ENCODE peak calls at places on chromosomes 11 and 22, in ten cellular contexts. F, P, X, D, Q, C, K, U, E and L are unnamed samples.

GRCh38 chr22:39431821-39432251 is 25.0 kb upstream of the MGAT3 start:
- DNase-seq in F (no peak), P (no peak), X (no peak), D (no peak), Q (peak; percentile 36), C (no peak), K (no peak), U (peak; percentile 53), E (peak; percentile 85), L (peak; percentile 79)

GRCh38 chr11:69912161-69912910 is 93.1 kb upstream of the FGF3 start:
- DNase-seq in F (no peak), P (peak; percentile 48), X (peak; percentile 15), D (no peak), Q (no peak), C (no peak), K (no peak), U (no peak), E (peak; percentile 68), L (peak; percentile 24)

GRCh38 chr11:86641537-86642270 is 30.7 kb downstream of the ME3 start:
- DNase-seq in F (no peak), P (no peak), X (no peak), D (no peak), Q (no peak), C (no peak), K (no peak), U (no peak), E (no peak), L (no peak)

GRCh38 chr11:78660451-78660850 is 85.8 kb upstream of the NARS2 start:
- DNase-seq in F (no peak), P (no peak), X (no peak), D (no peak), Q (no peak), C (no peak), K (no peak), U (no peak), E (no peak), L (no peak)

GRCh38 chr11:91248199-91248807 is 976.3 kb upstream of the FAT3 start:
- DNase-seq in F (no peak), P (no peak), X (no peak), D (no peak), Q (no peak), C (peak; percentile 45), K (no peak), U (no peak), E (no peak), L (peak; percentile 28)

GRCh38 chr11:78200553-78200952 is 11.8 kb downstream of the USP35 start:
- DNase-seq in F (no peak), P (no peak), X (no peak), D (no peak), Q (no peak), C (no peak), K (no peak), U (no peak), E (no peak), L (no peak)

GRCh38 chr11:69178819-69179482 is 23.2 kb downstream of the SMIM38 start:
- DNase-seq in F (no peak), P (no peak), X (no peak), D (no peak), Q (no peak), C (no peak), K (no peak), U (no peak), E (no peak), L (no peak)

GRCh38 chr11:2213384-2213842 is 41.8 kb upstream of the TH start:
- DNase-seq in F (no peak), P (peak; percentile 43), X (peak; percentile 13), D (peak; percentile 21), Q (no peak), C (no peak), K (peak; percentile 30), U (no peak), E (peak; percentile 54), L (no peak)

GRCh38 chr11:2775626-2776350 is 76.0 kb upstream of the KCNQ1OT1 start:
- DNase-seq in F (no peak), P (peak; percentile 33), X (no peak), D (peak; percentile 16), Q (no peak), C (no peak), K (no peak), U (no peak), E (peak; percentile 71), L (peak; percentile 16)

GRCh38 chr11:74276581-74276980 is 34.9 kb downstream of the P4HA3 start:
- DNase-seq in F (no peak), P (no peak), X (no peak), D (no peak), Q (no peak), C (no peak), K (no peak), U (no peak), E (no peak), L (no peak)

DNA sequence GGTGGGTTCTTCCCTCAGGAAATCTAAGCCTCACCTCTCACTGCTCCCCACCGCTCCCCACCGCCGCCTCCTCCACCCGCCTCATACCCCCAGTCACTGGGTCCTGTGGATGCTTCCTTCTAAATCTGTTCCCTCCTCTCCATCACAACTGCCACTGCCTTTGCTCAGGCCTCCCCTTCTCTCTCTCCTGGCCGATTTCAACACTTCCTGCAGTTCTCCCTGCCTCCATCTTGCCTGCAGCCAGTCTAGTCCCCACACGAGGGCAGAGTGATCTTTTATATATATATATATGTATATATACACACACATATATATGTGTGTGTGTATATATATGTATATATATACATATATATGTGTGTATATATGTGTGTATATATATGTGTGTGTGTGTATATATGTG is 27.8 kb downstream of the CREB3L1 start:
- DNase-seq in F (no peak), P (no peak), X (no peak), D (no peak), Q (no peak), C (peak; percentile 37), K (peak; percentile 50), U (no peak), E (no peak), L (no peak)
- TF ChIP-seq CTCF in F (no peak), P (no peak), X (no peak), D (no peak), Q (no peak), C (peak; percentile 21), K (no peak), U (no peak), E (no peak), L (no peak)

GRCh38 chr11:58807358-58807757 is 37.1 kb downstream of the GLYATL2 start:
- DNase-seq in F (no peak), P (no peak), X (no peak), D (no peak), Q (no peak), C (no peak), K (no peak), U (no peak), E (no peak), L (no peak)

GRCh38 chr11:58805065-58805464 is 39.4 kb downstream of the GLYATL2 start:
- DNase-seq in F (no peak), P (no peak), X (no peak), D (no peak), Q (no peak), C (no peak), K (no peak), U (no peak), E (no peak), L (no peak)

GRCh38 chr11:58796333-58797049 is 48.0 kb downstream of the GLYATL2 start:
- DNase-seq in F (no peak), P (peak; percentile 83), X (no peak), D (no peak), Q (no peak), C (no peak), K (no peak), U (no peak), E (no peak), L (no peak)

GRCh38 chr11:58801302-58801701 is 43.2 kb downstream of the GLYATL2 start:
- DNase-seq in F (no peak), P (no peak), X (no peak), D (no peak), Q (no peak), C (no peak), K (no peak), U (no peak), E (no peak), L (no peak)

DNA sequence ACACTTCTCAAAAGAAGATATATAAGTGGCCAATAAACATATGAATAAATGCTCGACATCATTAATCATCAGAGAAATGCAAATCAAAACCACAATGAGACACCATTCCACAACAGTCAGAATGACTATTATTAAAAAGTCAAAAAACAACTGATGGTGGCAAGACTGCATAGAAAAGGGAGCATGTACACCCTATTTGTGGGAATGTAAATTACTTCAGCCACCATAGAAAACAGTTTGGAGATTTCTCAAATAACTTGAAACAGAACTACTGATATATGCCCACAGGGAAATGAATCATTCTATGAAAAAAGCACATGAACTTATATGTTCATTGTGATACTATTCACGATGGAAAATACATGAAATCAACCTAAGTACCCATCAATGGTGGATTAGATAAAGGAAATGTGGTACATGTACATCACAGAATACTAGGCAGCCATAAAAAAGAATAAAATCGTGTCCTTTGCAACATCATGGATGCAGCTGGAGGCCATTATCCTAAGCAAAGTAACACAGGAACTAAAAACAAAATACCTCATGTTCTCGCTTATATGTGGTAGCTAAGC is 42.4 kb downstream of the GLYATL2 start:
- DNase-seq in F (no peak), P (no peak), X (no peak), D (no peak), Q (no peak), C (no peak), K (no peak), U (no peak), E (no peak), L (no peak)
- H3K27ac ChIP-seq in F (no peak overlapping the region), P (no peak overlapping the region), X (no peak overlapping the region), D (no peak overlapping the region), Q (no peak overlapping the region), C (no peak overlapping the region), K (no peak overlapping the region), U (no peak overlapping the region), E (no peak overlapping the region), L (no peak overlapping the region)

GRCh38 chr11:130827697-130828377 is 88.4 kb downstream of the SNX19 start:
- DNase-seq in F (no peak), P (no peak), X (peak; percentile 34), D (no peak), Q (peak; percentile 20), C (no peak), K (peak; percentile 53), U (peak; percentile 63), E (peak; percentile 87), L (peak; percentile 63)
- TF ChIP-seq CTCF in F (no peak), P (no peak), X (peak; percentile 14), D (no peak), Q (peak; percentile 20), C (no peak), K (peak; percentile 72), U (peak; percentile 45), E (peak; percentile 56), L (peak; percentile 26)

DNA sequence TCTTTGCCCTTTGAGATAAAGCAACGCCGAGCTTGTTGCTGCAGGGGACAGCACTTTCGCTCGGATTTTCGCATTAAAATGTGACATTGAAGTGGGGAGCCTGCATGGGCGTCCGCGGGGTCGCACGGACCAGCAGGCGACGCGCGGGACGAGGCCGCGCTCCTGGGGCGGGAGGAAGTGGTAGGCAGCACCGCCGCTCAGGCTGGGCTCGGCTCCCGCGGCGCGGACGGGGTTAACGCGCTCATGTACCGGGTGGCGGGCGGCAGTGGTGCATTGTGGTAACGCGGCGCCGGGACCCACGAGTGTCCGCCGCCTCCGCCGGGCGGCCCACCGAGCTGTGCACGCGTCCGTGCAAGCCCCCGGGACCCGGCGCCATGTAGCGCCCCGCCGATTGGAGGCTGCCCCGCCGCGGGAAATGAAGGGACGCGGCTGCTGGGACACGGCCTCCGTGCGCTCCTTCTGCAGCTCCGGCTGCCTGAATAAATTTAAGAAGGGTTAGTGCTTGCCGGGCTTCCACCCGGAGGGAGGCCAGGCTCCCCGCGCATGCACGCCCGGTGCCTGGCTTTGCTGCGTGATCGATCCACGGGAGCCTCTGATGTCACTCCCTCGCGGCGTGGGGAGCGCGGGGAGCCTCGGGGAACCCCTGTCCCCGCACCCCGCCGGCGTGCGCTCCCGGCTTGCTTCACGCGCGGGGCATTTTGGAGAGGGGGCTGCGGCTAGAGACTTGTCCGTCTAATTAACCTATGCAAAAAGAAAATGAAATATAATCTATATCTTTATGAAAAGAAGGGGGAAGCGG is 127.7 kb downstream of the OSBP2 start:
- DNase-seq in F (no peak), P (no peak), X (no peak), D (no peak), Q (no peak), C (no peak), K (peak; percentile 87), U (no peak), E (no peak), L (no peak)
- H3K27ac ChIP-seq in F (no peak overlapping the region), P (no peak overlapping the region), X (no peak overlapping the region), D (no peak overlapping the region), Q (no peak overlapping the region), C (no peak overlapping the region), K (no peak overlapping the region), U (no peak overlapping the region), E (no peak overlapping the region), L (no peak overlapping the region)